ENCODE peak calls at places on chromosomes 5 and 9, in five cellular contexts. U is upper lobe of right lung, J is psoas muscle, K is PC-3, X is HCT116. F is an unnamed sample.

GRCh38 chr9:110058304-110058953 is 149.5 kb downstream of the C9orf152 start:
- DNase-seq in X (peak; percentile 67), U (no peak), J (peak; percentile 29), K (peak; percentile 79), F (no peak)

GRCh38 chr5:2906302-2907090 is 155.0 kb upstream of the IRX2 start:
- DNase-seq in K (no peak), J (no peak), X (no peak), U (no peak), F (peak; percentile 74)

GRCh38 chr5:115888027-115888426 is 46.3 kb downstream of the AP3S1 start:
- DNase-seq in X (peak; percentile 27), K (peak; percentile 54), J (no peak), U (no peak), F (no peak)

GRCh38 chr5:53378590-53379247 is 101.7 kb upstream of the FST start:
- DNase-seq in J (no peak), X (no peak), U (no peak), K (peak; percentile 44), F (no peak)

GRCh38 chr5:124274949-124275348 is 471.5 kb downstream of the ZNF608 start:
- DNase-seq in X (no peak), U (no peak), K (peak; percentile 54), J (no peak), F (no peak)

GRCh38 chr9:74696520-74696919 is 191.2 kb downstream of the TRPM6 start:
- DNase-seq in K (no peak), X (no peak), U (no peak), J (no peak), F (no peak)

GRCh38 chr9:93108301-93109041 is 12.5 kb downstream of the CARD19 start:
- DNase-seq in K (no peak), X (no peak), J (no peak), U (peak; percentile 63), F (no peak)

GRCh38 chr5:139951296-139951924 is 91.7 kb downstream of the NRG2 start:
- DNase-seq in X (no peak), U (peak; percentile 19), K (no peak), J (peak; percentile 56), F (no peak)

GRCh38 chr5:59484618-59485017 is 408.9 kb downstream of the PDE4D start:
- DNase-seq in J (no peak), X (no peak), U (no peak), K (no peak), F (no peak)

GRCh38 chr5:174571662-174572397 is 152.6 kb upstream of the MSX2 start:
- DNase-seq in J (peak; percentile 33), K (peak; percentile 91), X (peak; percentile 88), U (no peak), F (no peak)

GRCh38 chr5:91443028-91443427 is 59.9 kb upstream of the ARRDC3 start:
- DNase-seq in U (no peak), X (no peak), K (peak; percentile 77), J (no peak), F (no peak)

GRCh38 chr5:157155297-157155696 is 10.8 kb downstream of the GARIN3 start:
- DNase-seq in X (no peak), J (no peak), K (no peak), U (no peak), F (no peak)

GRCh38 chr5:152470167-152470566 is 65.1 kb upstream of the NMUR2 start:
- DNase-seq in X (no peak), J (no peak), K (no peak), U (no peak), F (no peak)

GRCh38 chr5:74640450-74641013 is at the start of gene ENC1:
- DNase-seq in J (peak; percentile 88), X (peak; percentile 55), K (peak; percentile 87), U (peak; percentile 96), F (no peak)

GRCh38 chr5:122138356-122138755 is 9.0 kb downstream of the ZNF474 start:
- DNase-seq in K (no peak), X (no peak), J (no peak), U (no peak), F (no peak)

GRCh38 chr5:113759505-113760145 is 246.1 kb downstream of the YTHDC2 start:
- DNase-seq in X (no peak), K (no peak), J (no peak), U (no peak), F (no peak)

GRCh38 chr5:50958852-50959457 is 292.5 kb downstream of the PARP8 start:
- DNase-seq in X (peak; percentile 33), U (no peak), K (peak; percentile 49), J (no peak), F (no peak)

GRCh38 chr5:34490501-34491250 is 165.5 kb upstream of the RAI14 start:
- DNase-seq in U (no peak), X (no peak), K (no peak), J (no peak), F (no peak)

GRCh38 chr9:137189297-137190295 is 1.1 kb downstream of the SSNA1 start:
- DNase-seq in X (no peak), J (no peak), K (no peak), U (no peak), F (no peak)

GRCh38 chr9:137190315-137190853 is 1.9 kb downstream of the SSNA1 start:
- DNase-seq in X (no peak), U (no peak), J (no peak), K (peak; percentile 32), F (no peak)

GRCh38 chr9:137188086-137188489 is 272 bp downstream of the ANAPC2 start:
- DNase-seq in K (no peak), U (no peak), X (no peak), J (no peak), F (no peak)

GRCh38 chr9:137187386-137187785 is 974 bp downstream of the ANAPC2 start:
- DNase-seq in X (no peak), U (no peak), J (no peak), K (no peak), F (no peak)

GRCh38 chr9:137188490-137189296 is at the start of the genes ANAPC2 and SSNA1:
- DNase-seq in J (peak; percentile 92), U (peak; percentile 97), K (peak; percentile 91), X (peak; percentile 89), F (no peak)
- TF ChIP-seq CTCF in J (peak; percentile 12), U (peak; percentile 31), K (peak; percentile 44), X (no peak), F (no peak)

DNA sequence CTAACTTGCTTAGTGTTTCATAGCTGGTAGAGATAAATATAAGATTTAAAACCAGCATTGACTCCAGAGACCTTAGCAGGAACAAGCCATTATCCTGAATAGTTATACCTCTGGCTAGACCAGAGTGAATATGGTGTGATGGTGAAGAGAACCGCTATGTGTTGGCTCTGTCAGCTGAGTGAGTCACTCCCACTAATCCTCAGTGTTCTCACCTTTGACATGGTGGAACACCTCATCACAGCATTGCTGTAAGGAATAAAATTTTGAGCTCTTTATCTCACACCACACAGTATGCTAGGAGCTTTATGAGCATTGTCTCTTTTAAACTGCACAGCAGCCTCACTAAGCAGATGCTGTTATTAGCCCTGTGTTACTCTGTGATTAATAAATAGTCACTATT is 90.7 kb upstream of the DHFR start:
- DNase-seq in X (no peak), K (peak; percentile 34), J (no peak), U (no peak), F (no peak)
- H3K36me3 ChIP-seq in X (no peaks in the 10 kb centered on the region), K (peaks cover 4% of the 10 kb centered on the region), J (peaks cover 3% of the 10 kb centered on the region), U (peaks cover 44% of the 10 kb centered on the region), F (no peaks in the 10 kb centered on the region)

DNA sequence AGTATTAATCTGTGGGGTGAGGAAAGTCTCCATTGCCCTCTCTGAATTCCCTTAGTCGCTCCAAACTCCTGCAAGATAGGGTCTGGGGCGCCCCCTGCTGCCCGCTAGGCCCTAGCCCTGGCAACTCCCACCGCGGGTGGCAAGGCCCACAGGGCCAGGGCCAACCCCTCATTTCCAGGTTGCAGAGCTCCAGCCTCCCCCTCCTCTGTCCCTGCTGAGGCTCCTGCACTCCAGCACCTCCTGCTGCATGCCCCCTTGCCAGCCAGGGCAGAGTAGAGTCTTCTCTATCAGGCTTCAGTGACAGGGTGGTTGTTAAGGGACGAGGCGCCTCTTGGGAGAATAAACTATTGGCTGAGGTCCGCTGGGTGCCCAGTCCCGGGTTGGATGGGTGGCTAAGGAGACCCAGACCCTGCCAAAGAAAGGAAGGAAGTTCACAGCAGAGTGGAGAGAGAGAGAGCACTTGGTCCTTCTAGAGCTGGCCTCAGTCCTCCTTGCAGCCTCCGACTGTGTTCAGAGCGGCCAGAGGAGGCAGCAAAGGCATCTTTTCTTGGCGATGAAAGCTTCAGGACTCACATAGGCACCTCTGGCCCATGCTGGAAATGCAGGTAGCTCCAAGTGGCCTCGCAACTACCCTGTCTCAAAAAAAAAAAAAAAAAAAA is 45.6 kb downstream of the SAR1B start:
- DNase-seq in J (peak; percentile 85), U (peak; percentile 92), X (peak; percentile 85), K (peak; percentile 78), F (no peak)
- H3K27ac ChIP-seq in J (peak overlapping the region; percentile 30), U (no peak overlapping the region), X (peak overlapping the region; percentile 45), K (no peak overlapping the region), F (no peak overlapping the region)

GRCh38 chr9:78005231-78006002 is 26.2 kb downstream of the GNAQ start:
- DNase-seq in J (no peak), K (no peak), U (no peak), X (no peak), F (no peak)

GRCh38 chr9:78003730-78004129 is 27.9 kb downstream of the GNAQ start:
- DNase-seq in U (no peak), J (no peak), X (no peak), K (no peak), F (no peak)

GRCh38 chr9:78004478-78005229 is 27.0 kb downstream of the GNAQ start:
- DNase-seq in K (peak; percentile 41), J (no peak), U (no peak), X (peak; percentile 2), F (no peak)

GRCh38 chr9:78009156-78009555 is 22.5 kb downstream of the GNAQ start:
- DNase-seq in U (no peak), K (no peak), J (no peak), X (no peak), F (no peak)

DNA sequence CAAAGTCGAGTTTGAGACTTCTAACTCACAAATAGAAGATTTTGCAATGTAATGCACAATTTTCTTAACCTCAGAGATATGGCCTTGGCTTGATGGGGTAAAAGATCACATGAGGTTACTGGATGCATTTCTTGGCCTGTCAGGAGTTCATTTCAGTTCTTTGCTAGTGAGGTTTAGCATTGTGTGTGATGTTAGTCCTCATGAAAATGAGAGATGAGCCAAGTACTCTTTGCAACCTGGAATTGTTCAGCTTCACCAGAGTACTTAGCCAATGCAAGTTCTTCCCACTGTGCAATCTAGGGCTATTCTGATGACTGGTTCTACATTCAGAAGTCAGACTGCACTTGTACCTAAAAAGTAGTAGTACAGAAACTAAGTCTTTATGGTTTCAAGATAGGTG is 24.9 kb downstream of the GNAQ start:
- DNase-seq in J (no peak), X (no peak), U (no peak), K (no peak), F (no peak)
- TF ChIP-seq CTCF in J (no peak), X (no peak), U (no peak), K (no peak), F (no peak)

DNA sequence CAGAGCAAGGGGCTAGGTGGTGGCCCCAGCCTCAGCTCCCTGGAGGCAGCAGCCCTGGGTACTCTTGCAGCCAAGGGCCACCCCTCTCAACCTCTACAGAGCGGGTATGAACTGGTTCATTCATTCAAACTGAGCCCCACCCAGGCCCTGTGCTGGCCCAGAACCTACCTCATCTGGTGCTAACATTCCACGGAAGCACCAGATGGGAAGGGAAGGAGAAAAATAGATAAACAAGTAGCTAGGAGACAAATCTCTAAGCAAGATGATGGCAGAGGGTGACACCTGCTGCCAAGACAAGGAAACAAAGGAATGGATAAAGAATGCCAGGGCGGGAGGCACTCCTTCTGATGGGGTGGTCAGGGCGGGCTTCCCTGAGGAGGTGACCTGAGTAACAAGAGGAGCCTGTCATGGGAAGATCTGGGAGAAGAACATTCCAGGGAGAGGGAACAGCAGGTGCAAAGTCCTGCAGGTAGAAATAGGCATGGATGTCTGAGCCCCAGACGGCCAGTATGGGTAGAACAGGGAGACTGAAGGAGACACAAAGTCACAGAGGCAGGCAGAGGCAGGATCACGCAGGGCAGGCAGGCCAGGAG is 6.1 kb downstream of the ST6GALNAC4 start:
- DNase-seq in J (no peak), U (no peak), K (no peak), X (no peak), F (no peak)
- H3K36me3 ChIP-seq in J (no peaks in the 10 kb centered on the region), U (peaks cover 41% of the 10 kb centered on the region), K (no peaks in the 10 kb centered on the region), X (peaks cover 3% of the 10 kb centered on the region), F (no peaks in the 10 kb centered on the region)

GRCh38 chr9:136962701-136963248 is 10.7 kb downstream of the LCN12 start:
- DNase-seq in U (no peak), J (no peak), X (no peak), K (no peak), F (no peak)
- H3K27ac ChIP-seq in U (no peak overlapping the region), J (no peak overlapping the region), X (no peak overlapping the region), K (no peak overlapping the region), F (no peak overlapping the region)